ENCODE peak calls at places on chromosomes 12 and 14, in nine cellular contexts. U is GM12865; T is transverse colon; B is vagina; J is OCI-LY7; I is CD4-positive, alpha-beta memory T cell; R is tibial nerve; A is PC-3; K is left lung. L is an unnamed sample.

GRCh38 chr14:73263606-73264005 is 26.3 kb downstream of the PAPLN start:
- DNase-seq in T (no peak), I (no peak), J (no peak), R (no peak), A (no peak), U (no peak), K (no peak), B (no peak), L (no peak)

GRCh38 chr14:76273346-76273745 is 102.6 kb upstream of the ESRRB start:
- DNase-seq in T (no peak), J (no peak), I (no peak), K (no peak), B (peak), A (no peak), R (no peak), U (no peak), L (no peak)

GRCh38 chr14:99183311-99183710 is 88.7 kb downstream of the BCL11B start:
- DNase-seq in J (no peak), I (no peak), B (no peak), A (no peak), U (no peak), R (no peak), T (no peak), K (no peak), L (no peak)

GRCh38 chr12:82835217-82835616 is 148.5 kb downstream of the TMTC2 start:
- DNase-seq in J (no peak), I (no peak), R (no peak), U (no peak), T (no peak), K (no peak), A (peak), B (no peak), L (no peak)

GRCh38 chr14:24378327-24378726 is 10.3 kb downstream of the NFATC4 start:
- DNase-seq in K (no peak), B (no peak), R (no peak), T (no peak), I (no peak), U (no peak), A (no peak), J (no peak), L (no peak)

GRCh38 chr12:7079826-7080125 is 12.5 kb downstream of the C1R start:
- DNase-seq in U (no peak), I (no peak), T (no peak), K (no peak), R (no peak), J (no peak), B (no peak), A (peak), L (no peak)

GRCh38 chr12:3718100-3718499 is 34.8 kb downstream of the CRACR2A start:
- DNase-seq in U (no peak), R (no peak), B (no peak), K (peak), T (no peak), J (no peak), I (no peak), A (no peak), L (no peak)

GRCh38 chr14:74127634-74128033 is 42.9 kb downstream of the LIN52 start:
- DNase-seq in B (no peak), A (no peak), U (no peak), K (no peak), I (no peak), R (no peak), T (no peak), J (no peak), L (no peak)

GRCh38 chr14:98368214-98368613 is 903.8 kb downstream of the BCL11B start:
- DNase-seq in U (no peak), I (no peak), A (no peak), B (no peak), R (no peak), T (no peak), J (no peak), K (no peak), L (no peak)

GRCh38 chr12:93361159-93361919 is 16.4 kb upstream of the NUDT4 start:
- DNase-seq in K (peak), U (no peak), R (no peak), A (no peak), B (no peak), T (no peak), J (no peak), I (no peak), L (peak)

GRCh38 chr12:70178038-70178437 is 65.2 kb upstream of the CNOT2 start:
- DNase-seq in B (no peak), I (no peak), K (no peak), U (no peak), A (no peak), J (no peak), R (no peak), T (no peak), L (no peak)

GRCh38 chr12:117053050-117053400 is 46.2 kb downstream of the TESC start:
- DNase-seq in R (no peak), U (no peak), A (no peak), B (no peak), K (no peak), J (no peak), T (no peak), I (no peak), L (no peak)

GRCh38 chr12:3225154-3225795 is 148.1 kb downstream of the TSPAN9 start:
- DNase-seq in T (no peak), J (no peak), A (no peak), K (no peak), I (no peak), R (no peak), B (no peak), U (no peak), L (no peak)

DNA sequence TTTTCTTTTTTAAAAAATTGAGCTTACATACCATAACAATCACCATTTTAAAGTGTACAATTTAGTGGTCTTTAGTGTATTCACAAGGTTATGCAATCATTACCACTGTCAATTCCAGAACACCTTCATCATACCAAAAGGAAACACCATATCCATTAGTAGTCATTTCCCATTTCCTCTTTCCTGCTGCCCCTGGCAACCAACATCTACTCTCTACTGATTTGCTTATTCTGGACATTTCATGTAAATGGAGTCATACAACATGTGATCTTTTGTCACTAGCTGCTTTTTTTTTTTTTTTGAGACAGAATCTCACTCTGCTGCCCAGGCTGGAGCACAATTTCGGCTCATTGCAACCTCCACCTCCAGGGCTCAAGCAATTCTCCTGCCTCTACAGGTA is 66.8 kb upstream of the CFL2 start:
- DNase-seq in J (no peak), A (peak), B (no peak), R (no peak), K (no peak), U (peak), I (no peak), T (no peak), L (no peak)
- H3K4me3 ChIP-seq in J (no peak), A (no peak), B (no peak), R (no peak), K (no peak), U (no peak), I (no peak), T (no peak), L (no peak)

DNA sequence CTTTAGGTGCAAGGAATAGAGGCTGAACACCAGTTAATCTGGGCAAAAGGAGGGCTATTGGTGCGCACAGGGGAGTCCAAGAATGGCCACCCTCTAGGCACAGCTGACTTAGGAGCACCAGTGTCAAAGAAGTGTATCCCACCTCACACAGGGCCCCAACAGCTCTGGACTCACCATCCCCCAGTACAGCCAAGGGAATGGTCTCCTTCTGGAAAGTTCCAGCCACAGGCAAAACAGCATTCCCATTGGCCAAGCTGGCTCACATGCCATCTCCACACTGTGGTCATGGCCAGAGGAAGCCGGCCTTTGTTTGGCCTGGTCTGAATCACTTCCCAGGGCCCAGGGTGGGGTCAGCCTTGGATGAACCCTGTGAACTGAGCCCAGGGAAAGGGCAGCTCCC is 120.1 kb downstream of the DICER1 start:
- DNase-seq in T (no peak), B (peak), K (no peak), U (no peak), A (no peak), R (no peak), I (no peak), J (no peak), L (no peak)
- H3K4me3 ChIP-seq in T (no peak), B (no peak), K (no peak), U (no peak), A (no peak), R (no peak), I (no peak), J (no peak), L (no peak)

GRCh38 chr14:68441532-68441931 is 351.3 kb downstream of the ZFP36L1 start:
- DNase-seq in J (no peak), B (no peak), R (no peak), T (no peak), A (no peak), I (no peak), K (no peak), U (no peak), L (no peak)

GRCh38 chr14:68440776-68441175 is 352.1 kb downstream of the ZFP36L1 start:
- DNase-seq in A (peak), U (no peak), B (no peak), J (no peak), K (no peak), R (no peak), T (no peak), I (no peak), L (no peak)

GRCh38 chr14:68444449-68445168 is 348.3 kb downstream of the ZFP36L1 start:
- DNase-seq in B (no peak), K (no peak), I (no peak), J (no peak), A (peak), U (no peak), T (no peak), R (no peak), L (peak)

GRCh38 chr14:68439741-68440140 is 353.1 kb downstream of the ZFP36L1 start:
- DNase-seq in A (no peak), R (no peak), U (no peak), B (no peak), J (no peak), I (no peak), T (no peak), K (no peak), L (no peak)

DNA sequence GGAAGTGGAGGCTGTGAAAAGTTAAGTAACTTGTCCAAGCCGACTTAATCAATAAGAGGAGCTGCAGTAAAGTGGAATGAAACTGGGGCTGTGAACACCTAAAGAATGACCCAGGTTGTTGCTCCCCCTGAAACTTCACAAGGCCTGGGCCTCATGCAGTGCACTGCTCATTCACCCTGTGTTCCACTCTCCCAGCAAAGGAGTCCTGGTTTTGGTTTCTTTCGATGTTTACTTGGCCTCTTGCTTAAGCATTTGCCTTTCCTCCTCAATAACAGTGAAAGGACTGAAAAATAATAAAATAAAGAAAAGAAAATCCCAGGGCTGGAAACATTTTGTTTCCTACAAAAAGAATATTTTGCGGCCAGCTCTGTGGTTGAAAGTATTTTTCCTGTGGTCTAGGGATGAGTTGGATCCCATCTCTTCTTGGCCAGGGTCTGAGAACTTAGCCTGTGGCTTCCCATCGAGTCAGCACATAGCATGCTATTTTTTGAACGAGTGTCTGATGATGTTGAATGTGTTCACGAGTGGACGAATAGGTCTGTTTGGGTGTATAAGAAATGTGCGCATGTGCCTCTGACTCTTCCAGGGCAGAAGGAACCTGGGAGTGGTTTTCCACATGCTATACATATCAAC is 349.9 kb downstream of the ZFP36L1 start:
- DNase-seq in I (no peak), U (no peak), K (no peak), R (no peak), A (no peak), J (no peak), T (no peak), B (no peak), L (no peak)
- H3K4me3 ChIP-seq in I (no peak), U (no peak), K (no peak), R (no peak), A (no peak), J (no peak), T (no peak), B (no peak), L (no peak)

DNA sequence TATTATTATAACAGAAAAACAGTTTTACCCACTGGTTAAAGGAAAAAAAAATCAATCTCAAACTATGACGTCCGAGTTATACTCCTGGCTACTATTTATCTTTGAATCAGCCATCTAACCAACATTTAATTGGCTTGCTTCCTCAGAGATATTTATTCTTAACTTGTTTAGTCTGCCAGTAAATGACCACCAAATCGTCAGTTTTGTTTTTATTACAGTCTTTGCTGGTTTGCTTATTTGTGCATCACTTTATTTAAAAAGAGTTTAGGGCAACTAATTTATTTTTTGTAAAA is 71.2 kb downstream of the RASSF8 start:
- DNase-seq in I (no peak), U (no peak), B (no peak), K (no peak), J (no peak), T (no peak), R (no peak), A (no peak), L (no peak)
- H3K4me3 ChIP-seq in I (no peak), U (no peak), B (no peak), K (no peak), J (no peak), T (no peak), R (no peak), A (no peak), L (no peak)

GRCh38 chr12:42987216-42987631 is 397.7 kb upstream of the PRICKLE1 start:
- DNase-seq in U (no peak), J (no peak), T (no peak), I (no peak), A (no peak), R (no peak), K (no peak), B (no peak), L (no peak)
- H3K4me3 ChIP-seq in U (no peak), J (no peak), T (no peak), I (no peak), A (no peak), R (no peak), K (no peak), B (no peak), L (no peak)

DNA sequence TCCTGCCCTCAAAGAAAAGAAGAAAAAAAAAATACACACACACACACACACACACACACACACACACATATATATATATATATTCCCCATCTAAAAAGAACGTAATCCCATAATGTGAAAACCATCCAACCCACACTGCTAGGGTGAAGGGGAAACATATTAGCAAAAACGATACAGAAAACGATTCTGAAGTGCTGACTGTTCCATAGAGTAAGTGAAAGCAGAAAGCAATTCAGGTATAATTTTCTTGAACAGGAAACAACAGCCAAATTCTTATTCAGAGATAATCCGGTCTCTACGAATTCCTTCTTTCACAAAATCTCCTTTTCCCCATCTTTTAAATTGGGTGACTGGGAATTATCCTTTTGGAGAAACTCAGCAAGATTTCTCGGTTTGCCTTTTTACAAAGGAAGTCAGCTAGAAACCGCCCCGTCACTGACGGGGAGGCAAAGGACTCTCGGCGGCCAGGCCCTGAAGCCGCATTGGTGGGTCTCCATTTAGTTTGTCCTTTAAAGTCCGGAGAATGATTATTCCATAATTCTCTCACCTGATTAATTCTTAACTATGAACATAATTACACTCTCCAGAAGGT is 393.4 kb downstream of the NOVA1 start:
- DNase-seq in I (no peak), A (no peak), R (no peak), U (no peak), J (no peak), T (no peak), K (no peak), B (no peak), L (no peak)
- H3K4me3 ChIP-seq in I (no peak), A (no peak), R (peak), U (no peak), J (no peak), T (peak), K (peak), B (peak), L (no peak)

DNA sequence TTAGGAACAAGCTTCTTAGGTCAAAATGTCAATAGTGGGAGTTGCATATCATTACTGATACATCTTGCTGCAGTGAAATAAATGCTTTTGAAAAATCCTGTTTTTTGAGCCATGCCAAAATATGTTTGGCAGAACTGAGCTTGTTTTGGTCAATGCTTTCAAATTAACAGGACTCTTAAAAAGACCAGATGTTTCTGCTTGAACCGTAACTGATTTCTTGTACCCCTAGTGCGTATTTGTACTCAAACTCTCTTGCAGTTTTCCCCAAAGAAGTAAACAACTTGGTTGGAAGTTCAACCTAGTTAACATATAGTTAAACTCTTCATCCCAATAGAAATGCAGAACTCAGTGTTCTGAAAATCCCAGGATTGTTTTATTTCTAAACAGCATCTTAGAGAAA is 3.4 kb downstream of the TRHDE start:
- DNase-seq in A (no peak), I (no peak), T (no peak), J (no peak), U (no peak), B (no peak), K (no peak), R (no peak), L (no peak)
- H3K4me3 ChIP-seq in A (peak), I (no peak), T (no peak), J (no peak), U (no peak), B (peak), K (no peak), R (no peak), L (no peak)

DNA sequence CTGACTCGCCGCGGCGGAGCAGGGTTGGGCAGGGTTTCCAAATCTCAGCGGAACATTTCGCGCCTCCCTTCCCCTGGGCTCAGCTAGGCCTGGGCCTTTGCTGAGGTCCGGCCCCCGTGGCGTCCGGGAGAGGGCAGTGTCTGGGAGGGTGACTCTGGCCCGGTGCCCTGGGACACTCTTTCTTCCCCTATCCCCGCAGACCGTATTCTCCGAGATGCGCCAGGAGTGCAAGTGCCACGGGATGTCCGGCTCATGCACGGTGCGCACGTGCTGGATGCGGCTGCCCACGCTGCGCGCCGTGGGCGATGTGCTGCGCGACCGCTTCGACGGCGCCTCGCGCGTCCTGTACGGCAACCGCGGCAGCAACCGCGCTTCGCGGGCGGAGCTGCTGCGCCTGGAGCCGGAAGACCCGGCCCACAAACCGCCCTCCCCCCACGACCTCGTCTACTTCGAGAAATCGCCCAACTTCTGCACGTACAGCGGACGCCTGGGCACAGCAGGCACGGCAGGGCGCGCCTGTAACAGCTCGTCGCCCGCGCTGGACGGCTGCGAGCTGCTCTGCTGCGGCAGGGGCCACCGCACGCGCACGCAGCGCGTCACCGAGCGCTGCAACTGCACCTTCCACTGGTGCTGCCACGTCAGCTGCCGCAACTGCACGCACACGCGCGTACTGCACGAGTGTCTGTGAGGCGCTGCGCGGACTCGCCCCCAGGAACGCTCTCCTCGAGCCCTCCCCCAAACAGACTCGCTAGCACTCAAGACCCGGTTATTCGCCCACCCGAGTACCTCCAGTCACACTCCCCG is 3.0 kb downstream of the WNT1 start:
- DNase-seq in I (peak), U (no peak), B (no peak), R (no peak), J (no peak), K (no peak), A (no peak), T (no peak), L (peak)
- H3K4me3 ChIP-seq in I (peak), U (no peak), B (peak), R (no peak), J (no peak), K (peak), A (peak), T (peak), L (peak)

GRCh38 chr12:53984901-53985357 is at the start of gene HOXC10:
- DNase-seq in B (no peak), T (peak), U (peak), J (peak), A (peak), K (peak), I (peak), R (peak), L (peak)
- H3K4me3 ChIP-seq in B (peak), T (peak), U (no peak), J (peak), A (peak), K (no peak), I (no peak), R (peak), L (peak)

DNA sequence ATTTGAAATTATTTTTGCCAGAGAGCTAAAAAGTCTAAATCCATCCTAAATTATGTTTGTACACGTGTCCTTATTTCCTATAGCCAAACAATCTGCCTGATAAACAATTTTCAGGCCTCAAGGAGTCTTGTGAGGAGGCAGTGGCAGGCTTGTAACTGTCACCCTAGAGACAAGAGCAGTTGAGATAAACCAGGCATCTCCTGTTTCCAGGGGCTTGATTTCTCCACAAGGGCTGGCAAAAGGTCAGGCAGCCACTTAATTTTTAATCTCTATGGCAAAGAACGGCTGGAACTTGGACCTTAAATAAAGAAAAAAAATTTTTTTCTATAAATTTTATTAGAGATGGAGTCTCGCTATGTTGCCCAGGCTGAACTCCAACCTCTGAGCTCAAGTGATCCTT is 15.5 kb downstream of the PKP2 start:
- DNase-seq in A (no peak), J (no peak), I (no peak), U (no peak), K (no peak), T (no peak), R (no peak), B (no peak), L (no peak)
- H3K4me3 ChIP-seq in A (no peak), J (no peak), I (no peak), U (no peak), K (no peak), T (no peak), R (no peak), B (no peak), L (no peak)

L was measured in Jurkat, Clone E6-1.